ENCODE peak calls at places on chromosomes 13 and 19, in ten cellular contexts. C, Y, W, V, M, X, P, N, Z and Q are unnamed samples.

GRCh38 chr13:23695711-23696512 is 125.7 kb downstream of the TNFRSF19 start:
- DNase-seq in C (peak; percentile 27), Y (no peak), W (no peak), V (no peak), M (no peak), X (no peak), P (no peak), N (no peak), Z (no peak), Q (no peak)

GRCh38 chr13:22717036-22717435 is 463.7 kb upstream of the SGCG start:
- DNase-seq in C (no peak), Y (no peak), W (no peak), V (no peak), M (no peak), X (no peak), P (no peak), N (no peak), Z (no peak), Q (no peak)

GRCh38 chr13:71417205-71417604 is 449.8 kb downstream of the DACH1 start:
- DNase-seq in C (no peak), Y (no peak), W (peak; percentile 22), V (peak; percentile 0), M (no peak), X (no peak), P (no peak), N (peak; percentile 61), Z (no peak), Q (no peak)

GRCh38 chr19:13783565-13784500 is 9.6 kb downstream of the C19orf53 start:
- DNase-seq in C (no peak), Y (no peak), W (peak; percentile 53), V (no peak), M (no peak), X (no peak), P (no peak), N (no peak), Z (no peak), Q (no peak)

GRCh38 chr13:23578411-23579071 is 8.3 kb downstream of the TNFRSF19 start:
- DNase-seq in C (peak; percentile 75), Y (peak; percentile 59), W (peak; percentile 55), V (peak; percentile 69), M (peak; percentile 37), X (peak; percentile 84), P (peak; percentile 64), N (peak; percentile 84), Z (peak; percentile 61), Q (peak; percentile 51)

GRCh38 chr19:10836478-10837325 is 690 bp upstream of the TMED1 start:
- DNase-seq in C (peak; percentile 67), Y (no peak), W (no peak), V (no peak), M (no peak), X (peak; percentile 78), P (peak; percentile 57), N (peak; percentile 90), Z (peak; percentile 89), Q (no peak)

GRCh38 chr13:41461527-41462124 is 4.3 kb downstream of the RGCC start:
- DNase-seq in C (no peak), Y (no peak), W (no peak), V (no peak), M (no peak), X (no peak), P (no peak), N (no peak), Z (no peak), Q (no peak)

GRCh38 chr13:43136940-43137574 is 113.7 kb downstream of the DNAJC15 start:
- DNase-seq in C (no peak), Y (no peak), W (no peak), V (no peak), M (no peak), X (no peak), P (no peak), N (peak; percentile 11), Z (no peak), Q (no peak)

GRCh38 chr19:14375055-14375581 is 6.1 kb upstream of the ADGRE5 start:
- DNase-seq in C (no peak), Y (peak; percentile 32), W (no peak), V (no peak), M (no peak), X (no peak), P (no peak), N (no peak), Z (no peak), Q (no peak)

GRCh38 chr19:42657551-42657950 is 62.8 kb upstream of the CEACAM8 start:
- DNase-seq in C (no peak), Y (no peak), W (peak; percentile 41), V (peak; percentile 39), M (no peak), X (no peak), P (no peak), N (peak; percentile 38), Z (no peak), Q (no peak)

GRCh38 chr13:56850852-56851251 is 289.9 kb upstream of the PRR20A start:
- DNase-seq in C (no peak), Y (no peak), W (no peak), V (no peak), M (no peak), X (no peak), P (no peak), N (no peak), Z (no peak), Q (no peak)

GRCh38 chr13:32001392-32001768 is 30.2 kb upstream of the FRY start:
- DNase-seq in C (peak; percentile 19), Y (no peak), W (no peak), V (peak; percentile 41), M (no peak), X (no peak), P (no peak), N (peak; percentile 73), Z (peak; percentile 71), Q (no peak)

GRCh38 chr19:29873024-29873800 is 61.4 kb downstream of the CCNE1 start:
- DNase-seq in C (peak; percentile 85), Y (no peak), W (no peak), V (no peak), M (no peak), X (peak; percentile 81), P (no peak), N (peak; percentile 26), Z (peak; percentile 23), Q (peak; percentile 72)

GRCh38 chr19:29875931-29876330 is 64.1 kb downstream of the CCNE1 start:
- DNase-seq in C (no peak), Y (no peak), W (no peak), V (no peak), M (no peak), X (no peak), P (no peak), N (no peak), Z (no peak), Q (no peak)

GRCh38 chr19:29872224-29872731 is 60.5 kb downstream of the CCNE1 start:
- DNase-seq in C (peak; percentile 49), Y (no peak), W (peak; percentile 3), V (no peak), M (no peak), X (no peak), P (no peak), N (peak; percentile 26), Z (no peak), Q (no peak)

GRCh38 chr19:29876414-29876813 is 64.6 kb downstream of the CCNE1 start:
- DNase-seq in C (no peak), Y (no peak), W (no peak), V (no peak), M (no peak), X (no peak), P (no peak), N (no peak), Z (no peak), Q (no peak)

GRCh38 chr19:29873801-29874575 is 62.2 kb downstream of the CCNE1 start:
- DNase-seq in C (no peak), Y (no peak), W (no peak), V (no peak), M (no peak), X (no peak), P (no peak), N (no peak), Z (no peak), Q (no peak)
- TF ChIP-seq CTCF in C (peak; percentile 10), Y (no peak), W (no peak), V (no peak), M (no peak), X (no peak), P (no peak), N (no peak), Z (no peak), Q (no peak)

DNA sequence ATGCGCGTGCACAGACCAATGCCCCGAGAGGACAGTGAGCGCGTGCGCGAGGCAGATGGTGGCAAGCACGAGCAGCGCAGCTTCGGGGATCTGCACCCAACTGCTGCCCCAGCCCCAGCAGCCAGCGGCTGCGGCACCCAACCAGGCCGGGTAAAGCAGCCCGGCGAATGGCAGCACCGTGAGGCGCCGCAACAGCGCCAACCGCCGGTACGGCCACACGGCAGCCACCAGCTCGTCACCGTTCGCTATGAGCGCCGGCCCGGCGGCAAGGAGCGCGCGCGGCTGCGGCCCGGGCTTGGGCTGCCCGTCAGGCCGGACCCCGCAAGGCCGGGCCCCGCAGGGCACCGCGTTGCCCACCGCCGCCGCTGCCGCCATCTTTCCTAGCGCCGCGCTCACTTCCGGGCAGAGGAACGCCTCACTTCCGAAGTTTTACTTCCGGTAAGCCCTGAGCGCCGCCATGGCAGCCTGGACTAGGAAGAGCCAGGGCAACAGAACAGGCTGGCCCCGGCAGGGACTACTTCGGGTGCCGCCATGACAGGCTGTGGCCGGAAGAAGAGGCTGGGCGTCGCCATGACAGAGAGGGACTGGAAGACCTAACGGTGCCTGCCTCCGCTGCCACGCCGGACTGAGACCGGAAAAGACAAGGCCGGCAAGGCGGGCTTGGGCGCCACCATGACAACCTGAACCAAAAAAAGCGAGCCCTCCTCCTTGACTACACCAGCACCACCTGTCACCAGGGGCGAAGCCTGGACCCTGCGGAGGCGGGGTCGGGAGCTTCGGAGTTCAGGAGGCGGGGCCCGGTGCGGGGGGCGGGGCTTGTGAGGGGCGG is at the start of gene ATP13A1:
- DNase-seq in C (peak; percentile 88), Y (peak; percentile 98), W (peak; percentile 94), V (peak; percentile 97), M (peak; percentile 94), X (peak; percentile 97), P (peak; percentile 92), N (peak; percentile 98), Z (peak; percentile 98), Q (peak; percentile 87)
- TF ChIP-seq CTCF in C (no peak), Y (no peak), W (peak; percentile 36), V (no peak), M (no peak), X (no peak), P (no peak), N (peak; percentile 16), Z (no peak), Q (peak; percentile 40)

GRCh38 chr19:5154129-5154798 is 185.4 kb downstream of the KDM4B start:
- DNase-seq in C (peak; percentile 90), Y (no peak), W (no peak), V (no peak), M (no peak), X (peak; percentile 74), P (no peak), N (peak; percentile 19), Z (peak; percentile 50), Q (peak; percentile 57)
- TF ChIP-seq CTCF in C (peak; percentile 63), Y (peak; percentile 12), W (peak; percentile 58), V (peak; percentile 45), M (peak; percentile 44), X (peak; percentile 63), P (peak; percentile 45), N (peak; percentile 70), Z (peak; percentile 27), Q (peak; percentile 59)

GRCh38 chr19:531009-531752 is 379 bp upstream of the CDC34 start:
- DNase-seq in C (peak; percentile 82), Y (peak; percentile 79), W (peak; percentile 48), V (peak; percentile 76), M (peak; percentile 47), X (peak; percentile 93), P (peak; percentile 68), N (peak; percentile 81), Z (peak; percentile 83), Q (peak; percentile 84)
- TF ChIP-seq CTCF in C (no peak), Y (no peak), W (no peak), V (peak; percentile 8), M (no peak), X (no peak), P (no peak), N (peak; percentile 10), Z (no peak), Q (peak; percentile 11)

GRCh38 chr19:4524808-4525562 is 6.7 kb upstream of the PLIN4 start:
- DNase-seq in C (peak; percentile 87), Y (no peak), W (peak; percentile 12), V (no peak), M (no peak), X (peak; percentile 80), P (peak; percentile 28), N (peak; percentile 55), Z (peak; percentile 60), Q (peak; percentile 83)
- TF ChIP-seq CTCF in C (peak; percentile 69), Y (peak; percentile 31), W (peak; percentile 94), V (peak; percentile 66), M (peak; percentile 77), X (peak; percentile 86), P (peak; percentile 58), N (peak; percentile 86), Z (peak; percentile 63), Q (peak; percentile 74)